ENCODE peak calls at places on chromosome 15, in ten cellular contexts. C is neural progenitor cell, A is tibial artery, Q is Panc1, U is ovary, S is GM23338, P is mammary epithelial cell, R is upper lobe of right lung, O is adipocyte, N is foreskin keratinocyte. I is an unnamed sample.

GRCh38 chr15:99969261-99969960 is 236.2 kb upstream of the LYSMD4 start:
- DNase-seq in C (no peak), A (peak; percentile 32), Q (no peak), U (peak; percentile 4), S (no peak), P (no peak), R (peak; percentile 30), O (no peak), N (no peak), I (no peak)

GRCh38 chr15:88913017-88913849 is at the start of gene MFGE8:
- DNase-seq in C (peak; percentile 94), A (peak; percentile 92), Q (no peak), U (peak; percentile 81), S (peak; percentile 97), P (peak; percentile 81), R (peak; percentile 90), O (peak; percentile 92), N (peak; percentile 90), I (peak; percentile 89)

GRCh38 chr15:31252386-31252785 is 74.2 kb upstream of the KLF13 start:
- DNase-seq in C (no peak), A (no peak), Q (no peak), U (no peak), S (no peak), P (no peak), R (no peak), O (no peak), N (no peak), I (no peak)

GRCh38 chr15:34185666-34186065 is 24.2 kb downstream of the KATNBL1 start:
- DNase-seq in C (no peak), A (no peak), Q (no peak), U (no peak), S (no peak), P (no peak), R (no peak), O (no peak), N (no peak), I (no peak)

GRCh38 chr15:76293361-76293760 is 17.9 kb downstream of the ETFA start:
- DNase-seq in C (no peak), A (no peak), Q (no peak), U (no peak), S (no peak), P (peak; percentile 22), R (no peak), O (no peak), N (peak; percentile 33), I (no peak)

GRCh38 chr15:85759391-85759790 is 35.3 kb downstream of the KLHL25 start:
- DNase-seq in C (no peak), A (no peak), Q (no peak), U (no peak), S (no peak), P (no peak), R (no peak), O (no peak), N (no peak), I (no peak)

GRCh38 chr15:40286061-40286532 is 3.2 kb upstream of the ANKRD63 start:
- DNase-seq in C (no peak), A (no peak), Q (no peak), U (no peak), S (no peak), P (no peak), R (no peak), O (no peak), N (no peak), I (no peak)

GRCh38 chr15:51234181-51234927 is 104.0 kb downstream of the CYP19A1 start:
- DNase-seq in C (peak; percentile 33), A (no peak), Q (no peak), U (no peak), S (peak; percentile 21), P (no peak), R (no peak), O (no peak), N (no peak), I (no peak)

GRCh38 chr15:80695099-80695910 is at the start of gene ABHD17C:
- DNase-seq in C (peak; percentile 85), A (peak; percentile 75), Q (no peak), U (peak; percentile 42), S (peak; percentile 68), P (peak; percentile 70), R (peak; percentile 89), O (peak; percentile 82), N (peak; percentile 42), I (peak; percentile 81)

GRCh38 chr15:39315200-39315599 is 265.7 kb upstream of the THBS1 start:
- DNase-seq in C (no peak), A (no peak), Q (no peak), U (no peak), S (no peak), P (no peak), R (no peak), O (no peak), N (no peak), I (no peak)

GRCh38 chr15:31574761-31575160 is 248.1 kb downstream of the KLF13 start:
- DNase-seq in C (peak; percentile 60), A (no peak), Q (no peak), U (no peak), S (peak; percentile 19), P (no peak), R (no peak), O (no peak), N (no peak), I (no peak)

GRCh38 chr15:100039994-100040393 is 301.8 kb downstream of the ADAMTS17 start:
- DNase-seq in C (no peak), A (no peak), Q (no peak), U (no peak), S (no peak), P (no peak), R (no peak), O (no peak), N (no peak), I (no peak)

GRCh38 chr15:77025066-77025435 is 30.1 kb downstream of the PSTPIP1 start:
- DNase-seq in C (no peak), A (peak; percentile 62), Q (no peak), U (no peak), S (no peak), P (no peak), R (peak; percentile 60), O (no peak), N (no peak), I (no peak)

GRCh38 chr15:89937365-89938355 is 24.9 kb upstream of the ARPIN start:
- DNase-seq in C (no peak), A (no peak), Q (no peak), U (no peak), S (no peak), P (peak; percentile 36), R (no peak), O (no peak), N (no peak), I (no peak)

GRCh38 chr15:101326026-101326315 is 30.9 kb upstream of the SNRPA1 start:
- DNase-seq in C (no peak), A (no peak), Q (no peak), U (no peak), S (no peak), P (no peak), R (no peak), O (no peak), N (no peak), I (no peak)

GRCh38 chr15:71455878-71456277 is 340.6 kb downstream of the THSD4 start:
- DNase-seq in C (no peak), A (no peak), Q (no peak), U (no peak), S (no peak), P (no peak), R (no peak), O (no peak), N (no peak), I (no peak)
- H3K4me1 ChIP-seq in C (peaks cover 16% of the 10 kb centered on the region), A (no peaks in the 10 kb centered on the region), Q (no peaks in the 10 kb centered on the region), U (no peaks in the 10 kb centered on the region), S (no peaks in the 10 kb centered on the region), P (no peaks in the 10 kb centered on the region), R (no peaks in the 10 kb centered on the region), O (no peaks in the 10 kb centered on the region), N (peaks cover 7% of the 10 kb centered on the region), I (no peaks in the 10 kb centered on the region)

GRCh38 chr15:96326551-96327154 is 3.8 kb upstream of the NR2F2 start:
- DNase-seq in C (peak; percentile 78), A (peak; percentile 78), Q (no peak), U (peak; percentile 60), S (peak; percentile 69), P (peak; percentile 62), R (peak; percentile 78), O (peak; percentile 80), N (peak; percentile 55), I (peak; percentile 76)

GRCh38 chr15:96323250-96324162 is 7.0 kb upstream of the NR2F2 start:
- DNase-seq in C (peak; percentile 86), A (no peak), Q (no peak), U (peak; percentile 48), S (peak; percentile 41), P (no peak), R (no peak), O (no peak), N (no peak), I (no peak)

GRCh38 chr15:96325579-96326331 is 4.7 kb upstream of the NR2F2 start:
- DNase-seq in C (peak; percentile 60), A (no peak), Q (no peak), U (peak; percentile 25), S (peak; percentile 46), P (peak; percentile 78), R (no peak), O (peak; percentile 66), N (peak; percentile 81), I (no peak)

GRCh38 chr15:96324192-96324895 is 6.2 kb upstream of the NR2F2 start:
- DNase-seq in C (peak; percentile 61), A (peak; percentile 81), Q (no peak), U (peak; percentile 88), S (no peak), P (no peak), R (no peak), O (peak; percentile 52), N (no peak), I (no peak)

GRCh38 chr15:96324900-96325299 is 5.6 kb upstream of the NR2F2 start:
- DNase-seq in C (no peak), A (no peak), Q (no peak), U (no peak), S (no peak), P (no peak), R (no peak), O (peak; percentile 25), N (no peak), I (no peak)
- H3K27me3 ChIP-seq in C (peaks cover 43% of the 10 kb centered on the region), A (no peaks in the 10 kb centered on the region), Q (no peaks in the 10 kb centered on the region), U (no peaks in the 10 kb centered on the region), S (peaks cover 100% of the 10 kb centered on the region), P (no peaks in the 10 kb centered on the region), R (peaks cover 47% of the 10 kb centered on the region), O (no peaks in the 10 kb centered on the region), N (no peaks in the 10 kb centered on the region), I (no peaks in the 10 kb centered on the region)

GRCh38 chr15:67137319-67137718 is 71.9 kb downstream of the SMAD3 start:
- DNase-seq in C (no peak), A (no peak), Q (no peak), U (no peak), S (no peak), P (no peak), R (no peak), O (no peak), N (no peak), I (no peak)
- H3K4me1 ChIP-seq in C (peaks cover 59% of the 10 kb centered on the region), A (peaks cover 78% of the 10 kb centered on the region), Q (peaks cover 99% of the 10 kb centered on the region), U (peaks cover 44% of the 10 kb centered on the region), S (peaks cover 43% of the 10 kb centered on the region), P (peaks cover 33% of the 10 kb centered on the region), R (peaks cover 85% of the 10 kb centered on the region), O (peaks cover 74% of the 10 kb centered on the region), N (peaks cover 55% of the 10 kb centered on the region), I (peaks cover 4% of the 10 kb centered on the region)

DNA sequence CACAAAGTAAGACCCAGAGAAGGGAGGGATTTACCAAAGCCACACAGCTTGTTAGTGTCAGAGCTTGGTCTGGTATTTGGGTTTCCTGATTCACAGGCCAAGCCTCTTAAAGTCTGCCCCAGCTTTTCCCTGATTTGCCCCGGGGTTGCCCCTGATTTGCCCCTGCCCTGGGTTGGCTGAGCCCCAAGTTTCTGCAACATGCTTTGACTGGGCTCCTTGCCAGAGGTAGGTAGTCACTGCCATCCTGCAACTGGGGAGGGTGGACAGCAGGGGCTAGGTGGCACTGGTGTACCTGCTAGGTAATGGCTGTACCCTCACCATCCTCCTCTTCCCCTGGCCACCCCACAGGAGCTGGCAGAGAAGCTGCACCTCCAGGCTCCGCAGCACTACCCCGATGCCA is 2.5 kb downstream of the MPI start:
- DNase-seq in C (no peak), A (no peak), Q (no peak), U (no peak), S (no peak), P (peak; percentile 57), R (no peak), O (no peak), N (no peak), I (no peak)
- H3K27me3 ChIP-seq in C (peaks cover 4% of the 10 kb centered on the region), A (no peaks in the 10 kb centered on the region), Q (no peaks in the 10 kb centered on the region), U (no peaks in the 10 kb centered on the region), S (no peaks in the 10 kb centered on the region), P (no peaks in the 10 kb centered on the region), R (no peaks in the 10 kb centered on the region), O (no peaks in the 10 kb centered on the region), N (no peaks in the 10 kb centered on the region), I (no peaks in the 10 kb centered on the region)

I was measured in HAP-1.